ENCODE peak calls at places on chromosome 18, in eight cellular contexts. L is left cardiac atrium; H is stimulated activated naive CD8-positive, alpha-beta T cell treated with anti-CD3 and anti-CD28 coated beads, Interleukin-15, Interleukin-2, amounts not matched to agents 100 U/mL and 50 U/mL, for 24 hours; S is NCI-H226; I is MCF 10A; A is GM13976; F is RWPE1; Q is activated B cell treated with CpG ODN at 0.5 μM for 24 hours. X is an unnamed sample.

GRCh38 chr18:54239091-54239490 is 14.6 kb upstream of the MBD2 start:
- DNase-seq in L (no peak), H (no peak), S (no peak), I (no peak), A (no peak), F (no peak), Q (no peak), X (no peak)

GRCh38 chr18:24023185-24023814 is 8.7 kb downstream of the TTC39C start:
- DNase-seq in L (no peak), H (no peak), S (no peak), I (no peak), A (no peak), F (no peak), Q (no peak), X (no peak)

GRCh38 chr18:6728809-6729246 is 688 bp upstream of the ARHGAP28 start:
- DNase-seq in L (no peak), H (no peak), S (peak), I (no peak), A (no peak), F (no peak), Q (no peak), X (no peak)

GRCh38 chr18:42030586-42031182 is 75.7 kb downstream of the PIK3C3 start:
- DNase-seq in L (no peak), H (no peak), S (peak), I (peak), A (peak), F (peak), Q (no peak), X (peak)

GRCh38 chr18:2459886-2460285 is 111.4 kb downstream of the METTL4 start:
- DNase-seq in L (no peak), H (no peak), S (no peak), I (no peak), A (no peak), F (no peak), Q (no peak), X (no peak)

GRCh38 chr18:68803371-68803770 is 5.5 kb downstream of the CCDC102B start:
- DNase-seq in L (peak), H (no peak), S (no peak), I (peak), A (no peak), F (no peak), Q (no peak), X (no peak)

GRCh38 chr18:44509048-44509447 is 171.6 kb upstream of the SETBP1 start:
- DNase-seq in L (no peak), H (no peak), S (no peak), I (no peak), A (no peak), F (no peak), Q (no peak), X (no peak)

GRCh38 chr18:70636991-70637390 is 348.1 kb downstream of the SOCS6 start:
- DNase-seq in L (no peak), H (no peak), S (peak), I (peak), A (no peak), F (peak), Q (no peak), X (no peak)

GRCh38 chr18:24400587-24400986 is 3.0 kb upstream of the OSBPL1A start:
- DNase-seq in L (no peak), H (no peak), S (no peak), I (no peak), A (no peak), F (no peak), Q (no peak), X (no peak)

GRCh38 chr18:12879840-12880531 is 4.1 kb downstream of the PTPN2 start:
- DNase-seq in L (no peak), H (no peak), S (no peak), I (peak), A (peak), F (no peak), Q (no peak), X (no peak)

GRCh38 chr18:79848579-79849327 is 51.0 kb downstream of the KCNG2 start:
- DNase-seq in L (no peak), H (no peak), S (no peak), I (no peak), A (no peak), F (no peak), Q (no peak), X (no peak)

GRCh38 chr18:62763101-62763521 is 47.8 kb downstream of the PHLPP1 start:
- DNase-seq in L (no peak), H (no peak), S (no peak), I (peak), A (no peak), F (peak), Q (no peak), X (no peak)

GRCh38 chr18:45874501-45875184 is 49.2 kb downstream of the SIGLEC15 start:
- DNase-seq in L (no peak), H (peak), S (no peak), I (no peak), A (peak), F (no peak), Q (peak), X (no peak)

GRCh38 chr18:55425698-55426097 is 162.3 kb downstream of the TCF4 start:
- DNase-seq in L (no peak), H (no peak), S (no peak), I (no peak), A (no peak), F (no peak), Q (no peak), X (no peak)

GRCh38 chr18:49768051-49768391 is 45.3 kb downstream of the ACAA2 start:
- DNase-seq in L (no peak), H (no peak), S (no peak), I (peak), A (no peak), F (peak), Q (no peak), X (peak)

GRCh38 chr18:54712315-54712714 is 116.0 kb upstream of the RAB27B start:
- DNase-seq in L (no peak), H (no peak), S (peak), I (peak), A (no peak), F (peak), Q (no peak), X (no peak)

GRCh38 chr18:73462092-73462491 is 594.3 kb upstream of the NETO1 start:
- DNase-seq in L (no peak), H (no peak), S (peak), I (peak), A (no peak), F (no peak), Q (no peak), X (no peak)

GRCh38 chr18:12295389-12296086 is 12.5 kb upstream of the TUBB6 start:
- DNase-seq in L (no peak), H (no peak), S (no peak), I (no peak), A (no peak), F (no peak), Q (no peak), X (no peak)